ENCODE peak calls at places on chromosomes 6 and 20, in five cellular contexts. U, F, K, I and G are unnamed samples.

GRCh38 chr6:41784581-41785171 is 2.8 kb upstream of the TOMM6 start:
- DNase-seq in F (no peak), K (no peak), I (no peak), U (no peak), G (peak)

GRCh38 chr20:24699321-24700165 is 230.1 kb downstream of the SYNDIG1 start:
- DNase-seq in F (no peak), U (no peak), K (no peak), I (no peak), G (no peak)

GRCh38 chr20:43040427-43040826 is 149.3 kb downstream of the PTPRT start:
- DNase-seq in U (no peak), I (no peak), F (no peak), K (peak), G (peak)

GRCh38 chr20:10375191-10375590 is 58.8 kb downstream of the MKKS start:
- DNase-seq in I (no peak), F (no peak), K (no peak), U (no peak), G (no peak)

GRCh38 chr20:52996726-52997125 is 24.6 kb downstream of the TSHZ2 start:
- DNase-seq in U (no peak), K (no peak), I (no peak), F (no peak), G (no peak)

GRCh38 chr6:112149719-112150263 is 62.4 kb downstream of the FAM229B start:
- DNase-seq in K (no peak), U (no peak), I (no peak), F (no peak), G (no peak)

GRCh38 chr6:107743311-107743710 is 80.8 kb downstream of the SCML4 start:
- DNase-seq in F (no peak), I (no peak), U (no peak), K (no peak), G (no peak)

GRCh38 chr6:35170891-35171290 is 29.8 kb upstream of the TCP11 start:
- DNase-seq in K (no peak), F (no peak), I (no peak), U (no peak), G (no peak)

GRCh38 chr6:40340957-40341356 is 246.2 kb downstream of the LRFN2 start:
- DNase-seq in F (no peak), I (no peak), K (no peak), U (no peak), G (no peak)

GRCh38 chr6:41702771-41703494 is 32.5 kb downstream of the TFEB start:
- DNase-seq in F (no peak), K (no peak), U (no peak), I (no peak), G (no peak)

DNA sequence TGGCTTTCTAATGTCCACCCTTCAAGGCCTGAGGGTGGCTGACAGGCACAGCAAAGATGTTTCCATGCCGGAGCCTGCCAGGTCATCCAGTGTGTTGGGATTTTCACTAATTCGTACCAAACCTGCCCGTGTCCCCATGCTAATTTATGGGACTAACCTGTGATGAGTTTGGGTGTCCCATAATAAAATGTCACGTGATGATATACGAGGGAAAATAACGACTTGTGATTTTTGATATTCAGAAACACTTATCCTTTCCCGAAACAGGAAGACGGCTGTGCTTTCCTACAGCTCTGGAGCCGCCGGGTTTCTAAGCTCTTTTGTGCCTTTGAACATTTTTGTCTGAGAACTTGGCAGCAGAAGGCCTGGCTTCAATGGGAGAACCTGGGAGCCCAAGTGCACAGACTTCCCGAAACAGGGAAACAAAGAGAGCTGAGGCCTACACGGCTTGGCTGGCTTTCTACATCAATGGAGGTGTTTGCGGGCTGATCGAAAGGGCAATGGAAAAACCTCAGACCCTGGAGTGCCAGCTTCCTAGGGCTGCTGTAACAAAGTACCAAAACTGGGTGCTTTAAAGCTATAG is 171.9 kb upstream of the JARID2 start:
- DNase-seq in F (no peak), I (no peak), U (no peak), K (no peak), G (no peak)
- TF ChIP-seq JUND in F (no peak), I (no peak), U (no peak), K (no peak), G (no peak)

GRCh38 chr6:48140221-48140620 is 29.2 kb upstream of the PTCHD4 start:
- DNase-seq in I (no peak), K (no peak), F (no peak), U (no peak), G (no peak)

GRCh38 chr6:48134246-48134645 is 23.2 kb upstream of the PTCHD4 start:
- DNase-seq in U (no peak), K (no peak), I (no peak), F (no peak), G (no peak)

GRCh38 chr6:48136856-48137255 is 25.9 kb upstream of the PTCHD4 start:
- DNase-seq in I (no peak), F (no peak), K (no peak), U (no peak), G (no peak)

DNA sequence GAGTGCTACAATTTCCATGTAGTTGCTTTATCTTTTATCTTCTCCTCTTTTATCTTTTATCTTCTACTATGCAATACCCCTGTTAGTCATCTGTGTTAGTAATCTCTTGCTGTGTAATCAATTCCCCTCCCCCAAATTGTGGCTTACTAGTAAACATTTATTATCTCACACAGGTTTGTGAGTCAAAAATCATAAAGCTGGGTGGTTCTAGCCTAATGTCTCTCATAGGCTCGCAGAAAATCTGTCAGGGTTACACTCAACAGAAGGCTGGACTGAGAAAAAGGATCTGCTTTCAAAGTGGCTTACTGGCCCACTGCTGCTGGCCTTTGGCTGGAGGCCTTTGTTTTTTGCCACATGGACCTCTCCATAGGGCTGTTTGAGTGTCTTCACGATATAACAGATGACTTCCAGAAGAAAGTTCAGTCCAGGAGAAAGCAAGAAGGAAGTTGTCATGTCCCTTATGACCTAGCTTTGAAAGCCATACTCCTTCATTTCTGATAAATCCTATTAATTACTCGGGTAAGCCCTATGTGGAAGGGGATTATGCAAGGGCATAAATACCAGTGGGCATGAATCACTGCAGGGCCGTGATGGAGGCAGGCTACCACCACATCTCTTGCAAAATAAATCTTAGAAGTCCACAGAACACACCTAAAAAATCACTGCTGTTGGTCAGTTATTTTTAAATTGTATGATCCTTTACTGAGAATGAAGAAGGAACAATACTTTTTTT is 24.5 kb upstream of the PTCHD4 start:
- DNase-seq in U (no peak), F (no peak), K (no peak), I (no peak), G (no peak)
- TF ChIP-seq JUND in U (no peak), F (no peak), K (no peak), I (no peak), G (no peak)

GRCh38 chr6:22467645-22468044 is 101.7 kb upstream of the HDGFL1 start:
- DNase-seq in K (no peak), F (no peak), I (no peak), U (no peak), G (peak)

GRCh38 chr6:22471746-22472145 is 97.6 kb upstream of the HDGFL1 start:
- DNase-seq in I (no peak), K (no peak), F (no peak), U (no peak), G (no peak)

GRCh38 chr6:22471369-22471690 is 98.0 kb upstream of the HDGFL1 start:
- DNase-seq in U (no peak), I (no peak), K (no peak), F (no peak), G (no peak)

GRCh38 chr6:22468566-22468965 is 100.8 kb upstream of the HDGFL1 start:
- DNase-seq in U (no peak), F (no peak), I (no peak), K (no peak), G (no peak)

GRCh38 chr6:22470454-22471368 is 98.7 kb upstream of the HDGFL1 start:
- DNase-seq in U (no peak), F (no peak), I (peak), K (no peak), G (peak)
- TF ChIP-seq JUND in U (no peak), F (no peak), I (no peak), K (no peak), G (peak)

DNA sequence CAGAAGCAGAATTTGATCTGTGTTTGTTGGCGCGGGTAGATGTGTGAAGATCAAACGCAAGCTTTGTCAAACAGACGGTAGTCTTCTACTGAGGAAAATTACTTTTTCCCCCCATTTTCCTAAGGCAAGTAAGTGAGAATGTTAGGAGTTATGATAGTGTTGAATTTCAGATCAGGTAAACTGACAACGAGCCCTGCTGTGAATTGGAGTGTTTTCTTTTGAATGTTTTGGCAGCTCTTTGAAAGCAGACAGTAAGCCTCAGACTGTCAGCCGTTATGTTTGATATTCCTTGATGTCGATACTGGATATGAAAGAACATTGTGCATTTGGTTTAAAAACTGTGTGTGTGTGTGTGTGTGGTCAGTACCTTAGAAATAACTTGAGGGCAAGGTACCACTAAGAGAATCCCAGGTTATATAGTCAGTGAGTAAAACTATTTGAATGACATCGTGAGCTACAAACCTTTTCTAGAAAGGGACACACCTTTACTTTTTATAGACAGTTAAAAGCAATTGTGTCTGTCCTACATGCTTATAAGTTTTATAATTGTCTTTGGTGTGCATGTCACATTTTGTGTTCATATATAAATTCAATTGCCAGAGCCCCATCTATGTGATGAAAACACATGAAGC is 84.0 kb upstream of the BMP2 start:
- DNase-seq in U (no peak), K (no peak), F (no peak), I (no peak), G (no peak)
- TF ChIP-seq JUND in U (no peak), K (no peak), F (no peak), I (no peak), G (no peak)

DNA sequence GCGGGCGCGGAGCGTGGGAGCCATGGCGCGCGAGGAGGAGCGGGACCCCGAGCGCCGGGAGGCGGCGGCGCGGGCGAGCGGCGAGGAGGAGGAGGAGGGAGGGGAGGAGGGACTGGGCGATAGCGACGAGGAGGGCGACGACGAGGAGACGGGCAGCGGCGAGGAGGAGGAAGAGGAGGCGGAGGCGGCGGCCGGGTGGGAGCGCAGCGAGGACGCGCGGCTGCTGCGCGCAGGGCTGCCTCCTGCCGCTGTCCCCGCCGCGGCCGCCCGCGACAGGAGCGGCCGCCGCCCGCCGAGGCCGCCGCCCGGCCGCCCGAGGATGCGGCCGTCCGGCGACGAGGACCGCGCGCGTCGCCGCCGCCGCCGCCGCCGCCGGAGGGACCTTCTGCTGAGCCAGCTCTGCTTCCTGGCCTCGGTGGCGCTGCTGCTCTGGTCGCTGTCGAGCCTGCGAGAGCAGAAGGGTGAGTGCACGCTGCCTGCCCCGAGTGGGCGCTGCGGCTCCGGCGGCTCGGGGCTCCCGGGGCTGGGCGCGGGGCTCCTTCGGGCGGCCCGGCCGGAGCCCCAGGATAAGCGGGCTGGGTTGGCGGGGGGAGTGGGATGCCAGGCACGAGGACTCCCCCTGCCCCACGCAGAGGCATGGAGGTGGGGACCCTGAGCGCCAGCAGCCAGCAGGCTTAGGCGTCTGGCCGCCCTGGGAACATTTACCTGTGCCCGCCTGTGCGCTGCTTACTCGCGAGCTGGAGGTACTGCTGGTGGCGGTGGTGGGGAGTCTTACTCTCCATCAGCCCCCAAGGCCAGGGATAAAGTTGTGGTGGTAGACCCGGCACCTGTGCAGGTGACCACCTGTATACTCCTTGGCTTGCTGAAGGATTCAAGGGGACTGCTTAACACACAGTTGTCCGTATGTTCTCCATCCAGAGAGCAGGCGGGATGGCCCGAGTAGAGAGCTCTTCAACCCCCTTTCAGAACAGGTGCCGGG is at the start of gene SLC24A3:
- DNase-seq in K (peak), U (no peak), F (no peak), I (no peak), G (peak)
- TF ChIP-seq JUND in K (no peak), U (no peak), F (no peak), I (no peak), G (no peak)

GRCh38 chr6:1244278-1244677 is 67.6 kb upstream of the FOXQ1 start:
- DNase-seq in F (no peak), U (no peak), I (no peak), K (no peak), G (no peak)

GRCh38 chr6:1247058-1247457 is 64.8 kb upstream of the FOXQ1 start:
- DNase-seq in U (no peak), F (no peak), K (no peak), I (no peak), G (no peak)

GRCh38 chr6:1242439-1242838 is 69.5 kb upstream of the FOXQ1 start:
- DNase-seq in F (no peak), K (no peak), U (no peak), I (no peak), G (no peak)

GRCh38 chr6:1242021-1242420 is 69.9 kb upstream of the FOXQ1 start:
- DNase-seq in U (no peak), I (no peak), F (no peak), K (no peak), G (no peak)

DNA sequence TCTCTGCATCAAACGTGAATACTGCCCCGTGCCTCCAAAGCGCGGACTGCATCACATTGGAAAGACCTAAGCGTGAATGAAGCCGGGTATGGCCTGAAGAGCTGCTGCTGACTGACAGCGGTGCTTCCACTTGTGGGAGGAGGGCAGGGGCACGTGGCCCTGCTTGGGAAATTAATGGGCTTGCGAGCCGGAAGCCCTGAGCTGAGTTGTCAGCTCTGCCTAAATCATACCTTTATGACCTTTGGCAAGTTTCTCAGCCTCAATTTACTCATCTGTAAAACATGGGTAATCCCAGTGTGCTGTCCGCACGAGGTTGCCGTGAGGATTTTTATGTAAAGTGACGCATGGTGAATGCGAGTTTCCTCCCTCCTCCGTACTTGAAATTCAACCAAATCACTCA is 67.0 kb upstream of the FOXQ1 start:
- DNase-seq in K (no peak), U (no peak), F (no peak), I (no peak), G (no peak)
- TF ChIP-seq JUND in K (no peak), U (no peak), F (no peak), I (no peak), G (no peak)

GRCh38 chr20:2806351-2806701 is 5.9 kb upstream of the CPXM1 start:
- DNase-seq in U (no peak), F (no peak), I (no peak), K (no peak), G (no peak)

GRCh38 chr20:2805682-2806350 is 5.4 kb upstream of the CPXM1 start:
- DNase-seq in I (no peak), F (no peak), K (no peak), U (no peak), G (no peak)

GRCh38 chr20:2807019-2807418 is 6.6 kb upstream of the CPXM1 start:
- DNase-seq in F (no peak), I (no peak), U (no peak), K (no peak), G (no peak)

GRCh38 chr20:2804921-2805681 is 4.7 kb upstream of the CPXM1 start:
- DNase-seq in F (no peak), U (no peak), I (no peak), K (no peak), G (no peak)

DNA sequence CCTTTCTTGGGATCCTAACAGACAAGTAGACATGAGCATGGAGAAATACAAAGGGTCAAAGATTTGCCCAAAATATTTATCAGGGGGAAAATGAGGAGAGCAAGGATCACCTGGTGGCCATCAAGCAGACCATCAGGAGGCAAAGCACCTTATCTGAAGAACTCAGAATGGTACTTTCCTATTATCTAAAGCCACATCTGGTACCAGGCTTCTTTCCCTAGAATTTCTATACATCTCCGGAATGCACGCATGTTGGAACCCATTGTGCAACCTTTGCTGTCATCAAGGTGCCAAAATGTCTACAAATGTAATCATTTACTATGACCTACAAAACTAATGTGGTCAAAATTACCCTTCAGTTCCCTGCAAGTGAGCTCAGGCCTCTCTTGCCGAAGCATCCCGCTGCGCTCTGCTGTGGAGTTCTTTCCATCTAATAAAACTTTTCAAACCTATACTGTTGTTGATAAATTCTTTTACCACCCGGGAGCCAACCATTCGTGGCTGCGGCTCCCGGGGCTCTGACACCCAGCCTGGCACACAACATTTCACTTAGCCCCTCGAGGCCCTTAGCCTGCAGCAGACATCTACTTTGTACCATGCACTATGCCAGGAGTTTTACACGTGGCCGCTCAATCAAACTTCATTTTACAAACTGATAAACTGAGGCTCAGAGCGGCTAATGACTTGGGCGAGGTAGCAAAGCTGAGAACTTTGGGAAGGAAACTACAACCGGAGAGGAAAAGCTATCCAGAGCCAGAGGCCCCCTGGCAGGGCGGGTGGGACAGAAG is 3.8 kb upstream of the CPXM1 start:
- DNase-seq in U (no peak), K (no peak), F (no peak), I (no peak), G (no peak)
- TF ChIP-seq JUND in U (no peak), K (no peak), F (no peak), I (no peak), G (no peak)